ENCODE peak calls at places on chromosomes 1 and 21, in five cellular contexts. D, M, F, T and J are unnamed samples.

GRCh38 chr1:98661544-98662353 is at the start of gene SNX7:
- DNase-seq in D (no peak), F (peak), M (peak), T (peak), J (peak)

GRCh38 chr1:229159668-229160544 is 111.0 kb upstream of the RAB4A start:
- DNase-seq in F (no peak), D (no peak), M (peak), T (no peak), J (no peak)

GRCh38 chr1:53324728-53325297 is 3.1 kb downstream of the LRP8 start:
- DNase-seq in F (no peak), D (no peak), M (no peak), T (peak), J (no peak)

GRCh38 chr1:228983231-228983660 is 248.0 kb downstream of the RHOU start:
- DNase-seq in M (no peak), F (no peak), T (no peak), D (no peak), J (no peak)

GRCh38 chr1:212595787-212596714 is 12.5 kb upstream of the ATF3 start:
- DNase-seq in F (no peak), T (peak), D (peak), M (peak), J (peak)

GRCh38 chr21:37458669-37459276 is 92.2 kb downstream of the DYRK1A start:
- DNase-seq in T (no peak), M (no peak), F (no peak), D (no peak), J (no peak)

GRCh38 chr1:82225407-82226197 is 424.9 kb downstream of the ADGRL2 start:
- DNase-seq in D (no peak), F (no peak), M (no peak), T (no peak), J (peak)

GRCh38 chr21:39863111-39863510 is 4.1 kb upstream of the PCP4 start:
- DNase-seq in D (no peak), T (no peak), F (no peak), M (no peak), J (no peak)

GRCh38 chr1:183051546-183051945 is 28.3 kb downstream of the LAMC1 start:
- DNase-seq in M (no peak), F (peak), T (no peak), D (no peak), J (no peak)

GRCh38 chr1:34372891-34373290 is 196.2 kb downstream of the C1orf94 start:
- DNase-seq in T (no peak), F (no peak), D (no peak), M (no peak), J (no peak)

GRCh38 chr1:71509051-71509595 is 428.3 kb upstream of the ZRANB2 start:
- DNase-seq in F (no peak), D (no peak), M (no peak), T (peak), J (no peak)

GRCh38 chr1:160993544-160993943 is 27.4 kb downstream of the F11R start:
- DNase-seq in T (peak), D (peak), F (peak), M (peak), J (peak)

GRCh38 chr1:43951021-43951985 is 4.6 kb downstream of the IPO13 start:
- DNase-seq in F (no peak), M (no peak), T (peak), D (no peak), J (no peak)

GRCh38 chr1:169048043-169048442 is 58.4 kb upstream of the ATP1B1 start:
- DNase-seq in T (no peak), F (no peak), D (no peak), M (no peak), J (peak)

GRCh38 chr1:97758589-97759057 is 162.2 kb downstream of the DPYD start:
- DNase-seq in T (no peak), F (no peak), M (no peak), D (no peak), J (no peak)

DNA sequence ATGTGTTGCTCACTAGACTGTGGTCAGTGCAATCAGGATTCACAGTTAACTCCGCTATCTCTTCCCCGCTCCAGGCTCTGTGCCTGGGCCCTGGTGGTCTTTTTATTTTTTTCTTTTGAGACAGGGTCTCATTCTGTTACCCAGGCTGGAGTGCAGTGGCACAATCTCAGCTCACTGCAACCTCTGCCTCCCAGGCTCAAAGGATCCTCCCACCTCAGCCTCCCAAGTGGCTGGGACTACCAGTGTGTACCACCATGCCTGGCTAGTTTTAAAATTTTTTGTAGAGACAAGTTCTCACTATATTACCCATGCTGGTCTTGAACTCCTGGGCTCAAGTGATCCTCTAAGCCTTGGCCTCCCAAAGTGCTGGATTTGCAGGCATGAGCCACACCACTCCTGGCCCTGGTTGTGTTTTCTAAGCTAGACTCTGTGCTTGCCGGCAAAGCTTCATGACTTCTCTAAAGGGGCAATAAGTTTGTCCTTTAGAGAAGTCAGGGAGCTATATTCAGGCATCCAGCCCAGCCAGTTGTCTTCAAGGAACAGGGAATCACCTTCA is 1.4 kb downstream of the RCSD1 start:
- DNase-seq in M (no peak), F (no peak), T (no peak), D (no peak), J (no peak)
- H3K4me2 ChIP-seq in M (no peak), F (no peak), T (no peak), D (peak), J (no peak)

DNA sequence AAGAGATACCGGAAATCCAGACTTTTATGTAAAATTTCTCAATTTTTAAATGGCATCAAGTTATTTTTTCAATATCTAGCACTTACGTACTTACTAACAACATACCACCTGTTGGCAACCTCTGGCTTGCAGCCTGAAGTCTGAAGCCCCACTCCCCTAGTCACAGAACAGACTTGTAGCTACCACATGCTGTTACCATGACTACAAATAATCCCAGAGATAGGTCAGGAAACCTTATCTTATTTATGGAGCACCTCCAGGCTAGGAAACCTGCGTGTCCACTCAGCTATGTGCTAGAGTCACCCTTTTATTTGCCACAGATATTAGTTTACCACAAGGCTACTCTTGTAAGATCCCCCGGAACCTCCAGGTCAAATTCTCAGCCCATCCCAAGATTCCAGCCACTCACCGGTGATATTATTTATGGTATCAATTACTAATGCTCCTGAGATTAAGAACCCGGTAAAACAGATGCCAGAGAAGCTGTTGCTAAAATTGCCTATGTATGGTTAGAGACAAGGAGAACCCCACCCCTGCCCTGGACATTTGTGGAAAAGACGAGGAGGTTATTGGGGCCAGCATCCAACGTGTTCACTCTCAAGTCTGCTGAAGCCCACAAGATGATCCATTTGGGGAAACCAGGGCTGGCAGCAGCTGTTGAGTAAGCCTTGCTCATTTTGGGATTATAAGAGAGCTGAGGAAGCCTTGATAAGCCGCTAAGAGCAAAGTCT is 116.5 kb downstream of the TBX15 start:
- DNase-seq in D (no peak), F (no peak), T (no peak), M (no peak), J (peak)
- H3K4me3 ChIP-seq in D (no peak), F (no peak), T (no peak), M (no peak), J (no peak)

DNA sequence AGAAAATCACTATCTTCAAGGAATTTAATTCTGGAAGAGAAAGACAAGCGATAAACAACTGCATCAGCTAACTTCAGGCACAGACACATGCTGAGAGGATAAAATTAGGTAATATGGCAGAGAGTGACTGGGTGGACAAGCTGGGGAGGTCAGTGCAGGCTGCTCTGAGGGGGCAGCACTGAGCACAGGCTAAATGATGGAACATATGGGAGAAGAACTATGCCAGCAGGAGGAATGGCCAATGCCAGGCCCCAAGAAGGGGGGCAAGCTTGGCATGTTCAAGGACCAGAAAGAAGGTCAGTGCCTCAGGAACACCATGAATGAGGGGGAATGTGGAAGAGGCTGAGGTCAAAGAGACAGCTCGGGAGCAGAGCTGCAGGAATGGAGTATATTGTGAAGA is 190.7 kb upstream of the MAP1LC3C start:
- DNase-seq in T (no peak), F (peak), D (no peak), M (no peak), J (no peak)
- TF ChIP-seq CTCF in T (no peak), F (no peak), D (no peak), M (peak), J (no peak)

GRCh38 chr1:10495942-10496341 is 21.2 kb downstream of the PEX14 start:
- DNase-seq in M (no peak), D (no peak), F (no peak), T (no peak), J (no peak)
- H3K4me2 ChIP-seq in M (no peak), D (no peak), F (no peak), T (no peak), J (no peak)

GRCh38 chr1:226001852-226002666 is 2.9 kb upstream of the SDE2 start:
- DNase-seq in D (peak), F (no peak), T (no peak), M (peak), J (peak)
- H3K4me3 ChIP-seq in D (peak), F (no peak), T (no peak), M (no peak), J (no peak)

GRCh38 chr21:43268804-43269186 is 100.0 kb downstream of the CRYAA start:
- DNase-seq in M (no peak), T (no peak), D (no peak), F (no peak), J (no peak)
- TF ChIP-seq CTCF in M (no peak), T (no peak), D (no peak), F (no peak), J (no peak)

GRCh38 chr1:119946724-119947123 is 50.4 kb upstream of the ADAM30 start:
- DNase-seq in D (no peak), F (no peak), M (no peak), T (peak), J (no peak)

GRCh38 chr1:119943216-119943615 is 46.9 kb upstream of the ADAM30 start:
- DNase-seq in T (no peak), F (no peak), M (no peak), D (no peak), J (no peak)

GRCh38 chr1:119952496-119952895 is 56.2 kb upstream of the ADAM30 start:
- DNase-seq in T (no peak), F (no peak), M (no peak), D (no peak), J (no peak)

GRCh38 chr1:119948342-119949214 is 52.3 kb upstream of the ADAM30 start:
- DNase-seq in F (peak), T (peak), M (peak), D (peak), J (peak)

DNA sequence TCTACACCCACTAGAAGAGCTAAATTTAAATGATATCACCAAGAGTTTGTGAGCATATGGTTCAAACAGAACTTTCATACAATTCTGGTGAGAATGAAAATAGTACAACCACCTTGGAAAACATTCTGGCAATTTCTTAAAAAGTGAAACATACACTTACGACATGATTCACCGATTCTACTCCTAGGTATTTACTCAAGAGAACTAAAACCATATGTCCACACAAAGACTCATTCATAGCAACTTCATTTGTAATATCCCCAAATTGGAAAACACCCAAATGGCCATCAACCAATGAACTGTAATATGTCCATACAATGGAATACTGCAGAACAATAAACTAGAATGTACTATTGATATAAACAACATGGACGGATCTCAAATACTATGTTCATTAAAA is 51.2 kb upstream of the ADAM30 start:
- DNase-seq in M (no peak), T (peak), F (no peak), D (no peak), J (no peak)
- H3K4me2 ChIP-seq in M (no peak), T (peak), F (peak), D (no peak), J (no peak)

GRCh38 chr1:204288061-204288588 is 71.6 kb downstream of the PLEKHA6 start:
- DNase-seq in F (peak), T (no peak), M (peak), D (no peak), J (peak)
- H3K4me3 ChIP-seq in F (peak), T (no peak), M (peak), D (no peak), J (peak)

DNA sequence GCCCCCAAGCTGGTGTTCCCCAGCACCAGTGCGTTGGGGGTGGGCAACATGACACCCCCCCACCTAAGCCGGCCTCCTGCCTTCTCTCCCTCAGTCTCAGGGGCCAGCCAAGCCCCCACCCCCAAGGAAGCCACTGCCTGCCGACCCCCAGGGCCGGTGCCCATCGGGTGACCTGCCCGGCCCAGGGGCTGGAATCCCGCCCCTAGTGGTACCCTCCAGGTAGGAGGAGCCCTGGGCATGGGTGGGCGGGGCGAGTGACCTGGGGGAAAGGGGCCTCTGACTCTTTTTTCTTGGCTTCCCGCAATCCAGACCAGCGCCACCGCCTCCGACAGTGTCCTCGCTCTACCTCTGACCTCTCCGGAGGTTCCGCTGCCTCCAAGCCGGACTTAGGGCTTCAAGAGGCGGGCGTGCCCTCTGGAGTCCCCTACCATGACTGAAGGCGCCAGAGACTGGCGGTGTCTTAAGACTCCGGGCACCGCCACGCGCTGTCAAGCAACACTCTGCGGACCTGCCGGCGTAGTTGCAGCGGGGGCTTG is 1.3 kb upstream of the EFNA4 start:
- DNase-seq in T (no peak), M (no peak), D (peak), F (peak), J (no peak)
- TF ChIP-seq CTCF in T (peak), M (no peak), D (no peak), F (no peak), J (no peak)